ENCODE peak calls at places on chromosomes 2 and 18, in four cellular contexts. W, Y, E and I are unnamed samples.

GRCh38 chr2:98759338-98759737 is 28.4 kb upstream of the MGAT4A start:
- DNase-seq in W (no peak), Y (no peak), E (no peak), I (no peak)

GRCh38 chr2:187993516-187993915 is 298.2 kb upstream of the GULP1 start:
- DNase-seq in W (no peak), Y (no peak), E (no peak), I (no peak)

GRCh38 chr2:241870081-241870541 is 582 bp downstream of the RTP5 start:
- DNase-seq in W (no peak), Y (no peak), E (no peak), I (no peak)

GRCh38 chr18:8704361-8705279 is 736 bp upstream of the MTCL1 start:
- DNase-seq in W (peak), Y (peak), E (peak), I (peak)

GRCh38 chr18:45519881-45520280 is 95.4 kb upstream of the SLC14A2 start:
- DNase-seq in W (no peak), Y (no peak), E (no peak), I (no peak)

GRCh38 chr2:100199421-100199820 is 57.0 kb upstream of the AFF3 start:
- DNase-seq in W (no peak), Y (no peak), E (no peak), I (no peak)

GRCh38 chr2:225270861-225271260 is 128.6 kb upstream of the NYAP2 start:
- DNase-seq in W (no peak), Y (no peak), E (no peak), I (peak)

GRCh38 chr2:179106342-179107178 is 56.6 kb upstream of the CCDC141 start:
- DNase-seq in W (no peak), Y (no peak), E (no peak), I (peak)

GRCh38 chr2:156396126-156396525 is 40.1 kb upstream of the GPD2 start:
- DNase-seq in W (no peak), Y (no peak), E (no peak), I (no peak)

GRCh38 chr2:197191948-197192338 is 118.6 kb downstream of the ANKRD44 start:
- DNase-seq in W (no peak), Y (no peak), E (no peak), I (no peak)